ENCODE peak calls at places on chromosomes 2 and 18, in five cellular contexts. One of them, this sample, is unnamed.

GRCh38 chr2:199458017-199458805 is 472 bp upstream of the SATB2 start:
- DNase-seq in amniotic stem cell: no peak
- DNase-seq in stimulated activated naive CD8-positive, alpha-beta T cell treated with anti-CD3 and anti-CD28 coated beads, Interleukin-15, amount 100 ng/mL, for 72 hours: peak; percentile 41
- DNase-seq in tibial nerve: no peak
- DNase-seq in nucleus accumbens: no peak
- DNase-seq in this sample: no peak

GRCh38 chr18:77081387-77081773 is 51.2 kb downstream of the MBP start:
- DNase-seq in amniotic stem cell: no peak
- DNase-seq in stimulated activated naive CD8-positive, alpha-beta T cell treated with anti-CD3 and anti-CD28 coated beads, Interleukin-15, amount 100 ng/mL, for 72 hours: no peak
- DNase-seq in tibial nerve: no peak
- DNase-seq in nucleus accumbens: no peak
- DNase-seq in this sample: no peak

GRCh38 chr2:52805901-52806410 is 961.6 kb upstream of the CHAC2 start:
- DNase-seq in amniotic stem cell: no peak
- DNase-seq in stimulated activated naive CD8-positive, alpha-beta T cell treated with anti-CD3 and anti-CD28 coated beads, Interleukin-15, amount 100 ng/mL, for 72 hours: no peak
- DNase-seq in tibial nerve: no peak
- DNase-seq in nucleus accumbens: no peak
- DNase-seq in this sample: no peak

GRCh38 chr2:230797515-230798495 is 66.9 kb upstream of the ITM2C start:
- DNase-seq in amniotic stem cell: no peak
- DNase-seq in stimulated activated naive CD8-positive, alpha-beta T cell treated with anti-CD3 and anti-CD28 coated beads, Interleukin-15, amount 100 ng/mL, for 72 hours: peak; percentile 33
- DNase-seq in tibial nerve: no peak
- DNase-seq in nucleus accumbens: no peak
- DNase-seq in this sample: peak; percentile 29

GRCh38 chr18:49459404-49460171 is 857 bp downstream of the DYM start:
- DNase-seq in amniotic stem cell: no peak
- DNase-seq in stimulated activated naive CD8-positive, alpha-beta T cell treated with anti-CD3 and anti-CD28 coated beads, Interleukin-15, amount 100 ng/mL, for 72 hours: peak; percentile 18
- DNase-seq in tibial nerve: no peak
- DNase-seq in nucleus accumbens: no peak
- DNase-seq in this sample: no peak

GRCh38 chr2:240139666-240140393 is 628 bp downstream of the OTOS start:
- DNase-seq in amniotic stem cell: no peak
- DNase-seq in stimulated activated naive CD8-positive, alpha-beta T cell treated with anti-CD3 and anti-CD28 coated beads, Interleukin-15, amount 100 ng/mL, for 72 hours: no peak
- DNase-seq in tibial nerve: no peak
- DNase-seq in nucleus accumbens: no peak
- DNase-seq in this sample: no peak

GRCh38 chr2:128293870-128294455 is 24.7 kb downstream of the HS6ST1 start:
- DNase-seq in amniotic stem cell: no peak
- DNase-seq in stimulated activated naive CD8-positive, alpha-beta T cell treated with anti-CD3 and anti-CD28 coated beads, Interleukin-15, amount 100 ng/mL, for 72 hours: no peak
- DNase-seq in tibial nerve: no peak
- DNase-seq in nucleus accumbens: no peak
- DNase-seq in this sample: no peak

GRCh38 chr2:64923385-64923710 is 65.9 kb upstream of the SLC1A4 start:
- DNase-seq in amniotic stem cell: no peak
- DNase-seq in stimulated activated naive CD8-positive, alpha-beta T cell treated with anti-CD3 and anti-CD28 coated beads, Interleukin-15, amount 100 ng/mL, for 72 hours: no peak
- DNase-seq in tibial nerve: no peak
- DNase-seq in nucleus accumbens: no peak
- DNase-seq in this sample: no peak

GRCh38 chr2:19774788-19775156 is 127.0 kb downstream of the TTC32 start:
- DNase-seq in amniotic stem cell: no peak
- DNase-seq in stimulated activated naive CD8-positive, alpha-beta T cell treated with anti-CD3 and anti-CD28 coated beads, Interleukin-15, amount 100 ng/mL, for 72 hours: no peak
- DNase-seq in tibial nerve: no peak
- DNase-seq in nucleus accumbens: no peak
- DNase-seq in this sample: no peak

GRCh38 chr2:44137872-44138551 is 30.7 kb upstream of the PPM1B start:
- DNase-seq in amniotic stem cell: no peak
- DNase-seq in stimulated activated naive CD8-positive, alpha-beta T cell treated with anti-CD3 and anti-CD28 coated beads, Interleukin-15, amount 100 ng/mL, for 72 hours: no peak
- DNase-seq in tibial nerve: no peak
- DNase-seq in nucleus accumbens: no peak
- DNase-seq in this sample: no peak

GRCh38 chr18:27017901-27018500 is 152.5 kb upstream of the AQP4 start:
- DNase-seq in amniotic stem cell: no peak
- DNase-seq in stimulated activated naive CD8-positive, alpha-beta T cell treated with anti-CD3 and anti-CD28 coated beads, Interleukin-15, amount 100 ng/mL, for 72 hours: no peak
- DNase-seq in tibial nerve: no peak
- DNase-seq in nucleus accumbens: no peak
- DNase-seq in this sample: no peak

GRCh38 chr2:54497738-54498680 is 41.9 kb downstream of the SPTBN1 start:
- DNase-seq in amniotic stem cell: no peak
- DNase-seq in stimulated activated naive CD8-positive, alpha-beta T cell treated with anti-CD3 and anti-CD28 coated beads, Interleukin-15, amount 100 ng/mL, for 72 hours: no peak
- DNase-seq in tibial nerve: no peak
- DNase-seq in nucleus accumbens: no peak
- DNase-seq in this sample: no peak

GRCh38 chr2:20326163-20326780 is 24.4 kb downstream of the PUM2 start:
- DNase-seq in amniotic stem cell: peak; percentile 36
- DNase-seq in stimulated activated naive CD8-positive, alpha-beta T cell treated with anti-CD3 and anti-CD28 coated beads, Interleukin-15, amount 100 ng/mL, for 72 hours: peak; percentile 37
- DNase-seq in tibial nerve: no peak
- DNase-seq in nucleus accumbens: peak; percentile 13
- DNase-seq in this sample: no peak

GRCh38 chr2:167404896-167405295 is 516.6 kb downstream of the XIRP2 start:
- DNase-seq in amniotic stem cell: no peak
- DNase-seq in stimulated activated naive CD8-positive, alpha-beta T cell treated with anti-CD3 and anti-CD28 coated beads, Interleukin-15, amount 100 ng/mL, for 72 hours: no peak
- DNase-seq in tibial nerve: no peak
- DNase-seq in nucleus accumbens: no peak
- DNase-seq in this sample: no peak

GRCh38 chr2:42935692-42936631 is 143.6 kb upstream of the HAAO start:
- DNase-seq in amniotic stem cell: no peak
- DNase-seq in stimulated activated naive CD8-positive, alpha-beta T cell treated with anti-CD3 and anti-CD28 coated beads, Interleukin-15, amount 100 ng/mL, for 72 hours: peak; percentile 26
- DNase-seq in tibial nerve: no peak
- DNase-seq in nucleus accumbens: no peak
- DNase-seq in this sample: no peak

GRCh38 chr18:49608366-49608747 is 46.5 kb downstream of the LIPG start:
- DNase-seq in amniotic stem cell: no peak
- DNase-seq in stimulated activated naive CD8-positive, alpha-beta T cell treated with anti-CD3 and anti-CD28 coated beads, Interleukin-15, amount 100 ng/mL, for 72 hours: no peak
- DNase-seq in tibial nerve: no peak
- DNase-seq in nucleus accumbens: no peak
- DNase-seq in this sample: no peak

GRCh38 chr2:88545118-88545517 is 82.1 kb downstream of the EIF2AK3 start:
- DNase-seq in amniotic stem cell: no peak
- DNase-seq in stimulated activated naive CD8-positive, alpha-beta T cell treated with anti-CD3 and anti-CD28 coated beads, Interleukin-15, amount 100 ng/mL, for 72 hours: no peak
- DNase-seq in tibial nerve: no peak
- DNase-seq in nucleus accumbens: no peak
- DNase-seq in this sample: no peak

GRCh38 chr2:121172456-121172855 is 112.5 kb downstream of the TFCP2L1 start:
- DNase-seq in amniotic stem cell: no peak
- DNase-seq in stimulated activated naive CD8-positive, alpha-beta T cell treated with anti-CD3 and anti-CD28 coated beads, Interleukin-15, amount 100 ng/mL, for 72 hours: no peak
- DNase-seq in tibial nerve: no peak
- DNase-seq in nucleus accumbens: no peak
- DNase-seq in this sample: no peak

GRCh38 chr18:8948471-8949149 is 153.9 kb upstream of the NDUFV2 start:
- DNase-seq in amniotic stem cell: peak; percentile 51
- DNase-seq in stimulated activated naive CD8-positive, alpha-beta T cell treated with anti-CD3 and anti-CD28 coated beads, Interleukin-15, amount 100 ng/mL, for 72 hours: no peak
- DNase-seq in tibial nerve: no peak
- DNase-seq in nucleus accumbens: no peak
- DNase-seq in this sample: no peak

GRCh38 chr2:233821196-233821595 is 33.1 kb downstream of the HJURP start:
- DNase-seq in amniotic stem cell: no peak
- DNase-seq in stimulated activated naive CD8-positive, alpha-beta T cell treated with anti-CD3 and anti-CD28 coated beads, Interleukin-15, amount 100 ng/mL, for 72 hours: no peak
- DNase-seq in tibial nerve: no peak
- DNase-seq in nucleus accumbens: no peak
- DNase-seq in this sample: no peak

GRCh38 chr2:86367501-86367778 is 30.0 kb upstream of the REEP1 start:
- DNase-seq in amniotic stem cell: no peak
- DNase-seq in stimulated activated naive CD8-positive, alpha-beta T cell treated with anti-CD3 and anti-CD28 coated beads, Interleukin-15, amount 100 ng/mL, for 72 hours: no peak
- DNase-seq in tibial nerve: no peak
- DNase-seq in nucleus accumbens: no peak
- DNase-seq in this sample: no peak

GRCh38 chr2:86194751-86195054 is 559 bp downstream of the IMMT start:
- DNase-seq in amniotic stem cell: no peak
- DNase-seq in stimulated activated naive CD8-positive, alpha-beta T cell treated with anti-CD3 and anti-CD28 coated beads, Interleukin-15, amount 100 ng/mL, for 72 hours: no peak
- DNase-seq in tibial nerve: no peak
- DNase-seq in nucleus accumbens: no peak
- DNase-seq in this sample: no peak

GRCh38 chr2:148930046-148930775 is 55.2 kb downstream of the KIF5C start:
- DNase-seq in amniotic stem cell: no peak
- DNase-seq in stimulated activated naive CD8-positive, alpha-beta T cell treated with anti-CD3 and anti-CD28 coated beads, Interleukin-15, amount 100 ng/mL, for 72 hours: no peak
- DNase-seq in tibial nerve: no peak
- DNase-seq in nucleus accumbens: no peak
- DNase-seq in this sample: no peak

GRCh38 chr2:146523218-146523617 is 1321.6 kb upstream of the ACVR2A start:
- DNase-seq in amniotic stem cell: no peak
- DNase-seq in stimulated activated naive CD8-positive, alpha-beta T cell treated with anti-CD3 and anti-CD28 coated beads, Interleukin-15, amount 100 ng/mL, for 72 hours: no peak
- DNase-seq in tibial nerve: no peak
- DNase-seq in nucleus accumbens: no peak
- DNase-seq in this sample: no peak

GRCh38 chr18:13217466-13217961 is 1.0 kb upstream of the LDLRAD4 start:
- DNase-seq in amniotic stem cell: no peak
- DNase-seq in stimulated activated naive CD8-positive, alpha-beta T cell treated with anti-CD3 and anti-CD28 coated beads, Interleukin-15, amount 100 ng/mL, for 72 hours: peak; percentile 71
- DNase-seq in tibial nerve: no peak
- DNase-seq in nucleus accumbens: peak; percentile 61
- DNase-seq in this sample: peak; percentile 26

GRCh38 chr2:98909381-98910211 is 26.4 kb downstream of the CRACDL start:
- DNase-seq in amniotic stem cell: peak; percentile 14
- DNase-seq in stimulated activated naive CD8-positive, alpha-beta T cell treated with anti-CD3 and anti-CD28 coated beads, Interleukin-15, amount 100 ng/mL, for 72 hours: no peak
- DNase-seq in tibial nerve: no peak
- DNase-seq in nucleus accumbens: no peak
- DNase-seq in this sample: peak; percentile 53

GRCh38 chr2:168002021-168002553 is 245.3 kb downstream of the STK39 start:
- DNase-seq in amniotic stem cell: no peak
- DNase-seq in stimulated activated naive CD8-positive, alpha-beta T cell treated with anti-CD3 and anti-CD28 coated beads, Interleukin-15, amount 100 ng/mL, for 72 hours: no peak
- DNase-seq in tibial nerve: no peak
- DNase-seq in nucleus accumbens: no peak
- DNase-seq in this sample: no peak

GRCh38 chr2:61356261-61356957 is 114.5 kb downstream of the USP34 start:
- DNase-seq in amniotic stem cell: no peak
- DNase-seq in stimulated activated naive CD8-positive, alpha-beta T cell treated with anti-CD3 and anti-CD28 coated beads, Interleukin-15, amount 100 ng/mL, for 72 hours: no peak
- DNase-seq in tibial nerve: no peak
- DNase-seq in nucleus accumbens: no peak
- DNase-seq in this sample: no peak

GRCh38 chr2:216508229-216508628 is 9.6 kb downstream of the RPL37A start:
- DNase-seq in amniotic stem cell: no peak
- DNase-seq in stimulated activated naive CD8-positive, alpha-beta T cell treated with anti-CD3 and anti-CD28 coated beads, Interleukin-15, amount 100 ng/mL, for 72 hours: no peak
- DNase-seq in tibial nerve: no peak
- DNase-seq in nucleus accumbens: no peak
- DNase-seq in this sample: no peak

GRCh38 chr2:175929850-175930249 is 72.2 kb downstream of the LNPK start:
- DNase-seq in amniotic stem cell: no peak
- DNase-seq in stimulated activated naive CD8-positive, alpha-beta T cell treated with anti-CD3 and anti-CD28 coated beads, Interleukin-15, amount 100 ng/mL, for 72 hours: no peak
- DNase-seq in tibial nerve: no peak
- DNase-seq in nucleus accumbens: no peak
- DNase-seq in this sample: no peak

GRCh38 chr2:237723613-237724012 is 75.0 kb upstream of the RBM44 start:
- DNase-seq in amniotic stem cell: no peak
- DNase-seq in stimulated activated naive CD8-positive, alpha-beta T cell treated with anti-CD3 and anti-CD28 coated beads, Interleukin-15, amount 100 ng/mL, for 72 hours: no peak
- DNase-seq in tibial nerve: no peak
- DNase-seq in nucleus accumbens: no peak
- DNase-seq in this sample: no peak

GRCh38 chr2:61380120-61380881 is 90.6 kb downstream of the USP34 start:
- DNase-seq in amniotic stem cell: no peak
- DNase-seq in stimulated activated naive CD8-positive, alpha-beta T cell treated with anti-CD3 and anti-CD28 coated beads, Interleukin-15, amount 100 ng/mL, for 72 hours: no peak
- DNase-seq in tibial nerve: no peak
- DNase-seq in nucleus accumbens: no peak
- DNase-seq in this sample: no peak

GRCh38 chr2:206230060-206230890 is 44.2 kb upstream of the ZDBF2 start:
- DNase-seq in amniotic stem cell: no peak
- DNase-seq in stimulated activated naive CD8-positive, alpha-beta T cell treated with anti-CD3 and anti-CD28 coated beads, Interleukin-15, amount 100 ng/mL, for 72 hours: no peak
- DNase-seq in tibial nerve: no peak
- DNase-seq in nucleus accumbens: no peak
- DNase-seq in this sample: no peak

GRCh38 chr2:137910641-137911040 is 53.6 kb upstream of the HNMT start:
- DNase-seq in amniotic stem cell: no peak
- DNase-seq in stimulated activated naive CD8-positive, alpha-beta T cell treated with anti-CD3 and anti-CD28 coated beads, Interleukin-15, amount 100 ng/mL, for 72 hours: no peak
- DNase-seq in tibial nerve: no peak
- DNase-seq in nucleus accumbens: no peak
- DNase-seq in this sample: no peak

GRCh38 chr2:134861173-134861572 is 22.8 kb downstream of the ACMSD start:
- DNase-seq in amniotic stem cell: no peak
- DNase-seq in stimulated activated naive CD8-positive, alpha-beta T cell treated with anti-CD3 and anti-CD28 coated beads, Interleukin-15, amount 100 ng/mL, for 72 hours: no peak
- DNase-seq in tibial nerve: no peak
- DNase-seq in nucleus accumbens: no peak
- DNase-seq in this sample: no peak